ENCODE peak calls at places on chromosomes 11 and 22, in five cellular contexts. I is tibial artery, D is gastrocnemius medialis, Z is AG04450, N is fibroblast of lung. B is an unnamed sample. For H3K9me3, the result is how much of the 10 kb centered on the place peaks cover.

GRCh38 chr22:44870021-44870420 is 117.6 kb downstream of the ARHGAP8 start:
- DNase-seq in Z (no peak), D (no peak), N (peak), I (no peak), B (no peak)

GRCh38 chr22:33270596-33270995 is 212.4 kb upstream of the SYN3 start:
- DNase-seq in Z (no peak), D (no peak), I (no peak), N (no peak), B (no peak)

GRCh38 chr22:49532831-49533802 is 294.6 kb downstream of the BRD1 start:
- DNase-seq in N (no peak), D (no peak), Z (no peak), I (no peak), B (no peak)

GRCh38 chr11:112771847-112772246 is 189.4 kb upstream of the NCAM1 start:
- DNase-seq in N (no peak), I (no peak), D (no peak), Z (no peak), B (no peak)

GRCh38 chr11:62146476-62147200 is 22.8 kb downstream of the INCENP start:
- DNase-seq in N (no peak), Z (no peak), I (peak), D (no peak), B (no peak)

GRCh38 chr11:11618973-11619435 is 2.8 kb downstream of the GALNT18 start:
- DNase-seq in N (no peak), D (no peak), Z (no peak), I (no peak), B (no peak)

GRCh38 chr11:78642979-78643675 is 68.5 kb upstream of the NARS2 start:
- DNase-seq in I (no peak), N (no peak), D (no peak), Z (no peak), B (no peak)

GRCh38 chr11:76280882-76281557 is 74.7 kb upstream of the WNT11 start:
- DNase-seq in Z (no peak), I (no peak), D (no peak), N (no peak), B (no peak)

GRCh38 chr11:80651004-80651403 is 1210.2 kb upstream of the TENM4 start:
- DNase-seq in I (no peak), Z (no peak), D (no peak), N (no peak), B (no peak)

GRCh38 chr11:945986-946385 is 20.3 kb downstream of the AP2A2 start:
- DNase-seq in D (no peak), N (peak), Z (no peak), I (no peak), B (no peak)

GRCh38 chr11:72012897-72013721 is 14.4 kb downstream of the IL18BP start:
- DNase-seq in D (peak), N (peak), Z (no peak), I (peak), B (peak)

GRCh38 chr11:11037162-11037732 is 179.4 kb upstream of the ZBED5 start:
- DNase-seq in N (no peak), D (no peak), Z (no peak), I (no peak), B (no peak)

GRCh38 chr11:111399187-111400031 is 20.3 kb upstream of the POU2AF1 start:
- DNase-seq in I (no peak), N (no peak), D (no peak), Z (no peak), B (no peak)
- TF ChIP-seq CTCF in I (no peak), N (no peak), D (no peak), Z (no peak), B (no peak)

GRCh38 chr11:2982214-2982613 is 9.9 kb downstream of the NAP1L4 start:
- DNase-seq in Z (no peak), N (no peak), I (no peak), D (no peak), B (no peak)
- H3K4me3 ChIP-seq in Z (no peak), N (no peak), I (no peak), D (no peak), B (no peak)

GRCh38 chr11:58856806-58857205 is 12.3 kb upstream of the GLYATL2 start:
- DNase-seq in N (no peak), I (no peak), Z (no peak), D (no peak), B (no peak)
- H3K9me3 ChIP-seq in N (under half), I (under half), Z (under half), D (under half), B (under half)

DNA sequence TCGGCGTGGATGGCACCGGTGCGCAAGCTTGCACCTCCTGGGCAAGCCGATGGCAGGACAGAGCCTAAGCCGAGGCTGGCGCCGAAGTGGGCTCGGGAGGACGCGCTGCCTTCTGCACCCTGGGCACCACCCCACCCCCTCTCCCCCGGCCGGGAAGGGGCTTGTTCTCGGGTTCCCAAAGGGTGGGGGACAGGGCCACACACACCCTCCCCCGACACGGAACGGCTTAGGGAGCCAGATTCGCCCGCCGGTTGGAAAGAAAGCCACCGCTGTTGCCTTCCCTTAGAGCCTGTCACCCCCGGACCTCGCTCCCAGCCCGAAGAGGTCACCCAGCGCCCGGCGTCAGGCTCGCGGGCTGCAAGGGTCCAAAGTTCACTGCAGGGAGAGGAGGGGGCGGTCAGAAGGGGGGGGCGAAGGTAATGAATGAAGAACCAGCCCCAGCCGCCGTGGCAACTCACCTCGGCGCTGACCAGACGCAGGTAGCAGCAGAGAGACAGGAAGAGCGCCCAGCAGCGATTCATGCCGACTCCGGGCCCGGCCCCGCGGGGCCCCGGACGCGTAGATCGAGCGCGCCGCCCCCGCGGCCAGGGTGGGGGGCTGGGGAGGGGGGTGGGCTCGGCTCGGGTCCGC is 1.2 kb downstream of the PDGFB start:
- DNase-seq in I (no peak), N (no peak), D (no peak), Z (no peak), B (no peak)
- TF ChIP-seq CTCF in I (no peak), N (no peak), D (no peak), Z (no peak), B (no peak)

DNA sequence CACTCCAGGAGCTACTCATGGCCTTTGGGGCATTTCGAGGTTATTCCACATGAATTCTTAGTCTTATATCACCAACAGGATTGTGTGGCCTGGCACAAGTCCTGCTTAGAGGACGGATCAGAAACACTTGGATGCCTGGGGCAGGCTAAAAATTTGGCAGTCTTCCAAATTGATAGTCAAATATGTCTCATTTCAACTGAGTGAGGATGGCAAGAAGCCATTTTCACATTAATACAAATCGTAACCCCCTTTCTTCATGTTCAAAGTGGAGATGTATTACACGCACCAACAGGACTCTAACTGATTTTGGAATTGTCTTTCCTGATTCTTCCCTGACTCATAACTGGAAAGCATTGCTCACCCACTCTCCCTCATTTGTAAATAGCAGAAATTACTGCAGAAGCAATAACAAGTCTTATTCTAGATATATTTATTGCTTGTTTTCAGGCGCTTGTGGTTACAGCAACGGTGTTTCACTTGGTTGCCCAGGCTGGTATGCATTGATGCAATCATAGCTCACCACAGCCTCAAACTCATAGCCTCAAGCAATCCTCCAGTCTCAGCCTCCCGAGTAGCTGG is 10.3 kb upstream of the CCDC86 start:
- DNase-seq in D (no peak), I (no peak), N (peak), Z (no peak), B (no peak)
- H3K4me3 ChIP-seq in D (no peak), I (no peak), N (no peak), Z (no peak), B (no peak)

GRCh38 chr11:90556612-90557011 is 333.8 kb upstream of the CHORDC1 start:
- DNase-seq in Z (no peak), I (no peak), N (no peak), D (peak), B (no peak)

GRCh38 chr11:90556026-90556425 is 333.2 kb upstream of the CHORDC1 start:
- DNase-seq in Z (no peak), D (no peak), N (no peak), I (no peak), B (no peak)

GRCh38 chr11:90558328-90558865 is 335.5 kb upstream of the CHORDC1 start:
- DNase-seq in Z (no peak), N (no peak), I (no peak), D (no peak), B (no peak)

GRCh38 chr11:90555477-90555876 is 332.6 kb upstream of the CHORDC1 start:
- DNase-seq in I (no peak), D (no peak), N (no peak), Z (no peak), B (no peak)
- H3K9me3 ChIP-seq in I (under half), D (under half), N (under half), Z (under half), B (under half)

GRCh38 chr11:45211732-45212131 is 65.3 kb downstream of the PRDM11 start:
- DNase-seq in D (no peak), I (no peak), Z (no peak), N (no peak), B (no peak)
- TF ChIP-seq CTCF in D (no peak), I (no peak), Z (no peak), N (no peak), B (no peak)

DNA sequence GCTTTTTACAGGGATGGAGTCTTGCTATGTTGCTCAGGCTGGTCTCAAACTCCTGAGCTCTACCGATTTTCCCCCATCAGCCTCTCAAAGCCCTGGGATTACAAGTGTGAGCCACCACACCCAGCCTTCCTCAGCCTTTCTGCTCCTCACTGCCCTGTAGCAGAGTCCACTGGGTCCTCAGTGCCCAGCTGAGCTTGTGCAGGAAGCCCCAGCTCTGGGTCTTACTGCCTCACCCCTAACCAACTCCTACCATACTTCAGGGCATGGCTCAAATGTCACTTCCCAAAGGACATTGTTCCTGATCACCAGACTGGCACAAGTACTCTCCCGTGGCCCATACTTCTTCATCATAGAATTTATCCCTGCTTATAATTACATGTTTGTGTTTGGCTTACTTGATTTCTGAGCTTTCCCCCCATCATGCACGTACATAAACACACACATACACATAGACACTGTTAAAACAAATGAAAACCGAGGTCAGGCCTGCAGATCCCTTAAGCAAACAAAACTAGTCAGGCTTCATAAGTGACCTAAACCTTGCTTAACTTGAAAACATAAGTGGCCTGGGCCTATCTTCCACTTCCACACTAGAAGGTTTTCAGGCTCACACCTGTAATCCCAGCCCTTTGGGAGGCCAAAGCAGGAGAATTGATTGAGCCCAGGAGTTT is 14.0 kb upstream of the SLC43A3 start:
- DNase-seq in D (no peak), I (no peak), Z (no peak), N (no peak), B (no peak)
- H3K4me3 ChIP-seq in D (no peak), I (no peak), Z (no peak), N (no peak), B (no peak)

B was measured in left ventricle myocardium inferior.